ENCODE peak calls at places on chromosomes 6 and 20, in six cellular contexts. I, F, A, E, Y and W are unnamed samples. For H3K27me3 and H3K9me2, the result is how much of the 10 kb centered on the place peaks cover.

GRCh38 chr6:71977860-71978259 is 91.5 kb downstream of the RIMS1 start:
- DNase-seq in F (no peak), Y (no peak), A (no peak), E (no peak), I (no peak), W (peak)

GRCh38 chr6:133242761-133243590 is 1.8 kb downstream of the EYA4 start:
- DNase-seq in A (no peak), I (peak), F (no peak), E (no peak), Y (peak), W (no peak)

GRCh38 chr6:20403766-20404640 is 2.3 kb downstream of the E2F3 start:
- DNase-seq in F (peak), E (peak), A (peak), I (no peak), Y (peak), W (peak)

GRCh38 chr6:409370-409972 is 17.9 kb downstream of the IRF4 start:
- DNase-seq in A (no peak), I (no peak), E (no peak), Y (no peak), F (no peak), W (no peak)

GRCh38 chr6:143579703-143580102 is 68.2 kb upstream of the FUCA2 start:
- DNase-seq in F (no peak), A (no peak), I (no peak), Y (no peak), E (peak), W (no peak)

GRCh38 chr6:3325210-3325609 is 66.5 kb downstream of the PSMG4 start:
- DNase-seq in I (no peak), Y (no peak), A (no peak), F (no peak), E (peak), W (no peak)

GRCh38 chr20:31661625-31662371 is 24.1 kb downstream of the COX4I2 start:
- DNase-seq in A (peak), F (peak), I (peak), E (peak), Y (peak), W (peak)

GRCh38 chr6:3630258-3630828 is 121.2 kb downstream of the PXDC1 start:
- DNase-seq in E (no peak), I (no peak), A (no peak), Y (no peak), F (no peak), W (no peak)

GRCh38 chr6:14165091-14165490 is 47.5 kb downstream of the CD83 start:
- DNase-seq in E (peak), A (no peak), I (no peak), F (no peak), Y (no peak), W (no peak)

GRCh38 chr6:51959744-51960383 is 127.5 kb downstream of the PKHD1 start:
- DNase-seq in F (peak), E (peak), A (peak), I (peak), Y (peak), W (peak)

GRCh38 chr20:53856675-53857295 is 213.6 kb downstream of the BCAS1 start:
- DNase-seq in E (no peak), Y (no peak), F (no peak), A (no peak), I (no peak), W (no peak)

GRCh38 chr6:163460307-163460782 is 45.8 kb downstream of the QKI start:
- DNase-seq in Y (no peak), F (no peak), E (no peak), I (no peak), A (no peak), W (no peak)

GRCh38 chr6:137798846-137799245 is 68.2 kb upstream of the TNFAIP3 start:
- DNase-seq in A (no peak), E (no peak), Y (no peak), I (no peak), F (no peak), W (peak)

DNA sequence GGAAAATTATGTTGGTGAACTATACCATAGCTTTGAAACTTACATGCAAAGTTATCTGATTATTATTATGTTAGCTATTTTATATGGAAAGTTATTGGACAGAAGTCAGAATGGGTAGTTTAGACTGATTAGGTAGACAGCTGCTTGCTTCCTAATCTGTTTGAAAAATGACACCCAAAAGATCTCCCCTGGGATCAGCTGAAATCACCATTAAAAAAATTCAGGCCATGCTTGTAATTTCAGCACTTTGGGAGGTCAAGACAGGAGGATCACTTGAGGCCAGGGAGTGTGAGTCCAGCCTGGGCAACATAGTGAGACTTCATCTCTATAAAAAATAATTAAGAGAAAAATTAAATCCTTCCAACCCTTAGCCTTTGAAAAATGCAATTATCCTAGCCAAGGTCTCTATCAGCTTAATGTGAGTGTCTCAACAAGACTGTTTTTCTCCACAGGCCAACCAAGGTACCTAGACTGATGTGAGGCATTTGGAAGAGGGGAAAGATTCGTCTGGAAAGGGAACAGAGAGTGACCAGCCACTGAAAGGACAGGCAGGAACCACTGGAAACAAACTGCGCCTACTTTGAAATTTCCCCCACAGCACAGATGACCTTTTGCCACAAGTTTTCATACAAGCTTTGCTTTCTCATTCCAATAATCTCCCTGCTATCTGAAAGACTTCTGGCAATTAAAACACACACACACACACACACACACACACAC is 232.3 kb downstream of the GMPR start:
- DNase-seq in E (no peak), Y (no peak), A (no peak), F (no peak), I (no peak), W (peak)
- H3K4me2 ChIP-seq in E (no peak), Y (no peak), A (no peak), F (no peak), I (no peak), W (peak)

GRCh38 chr20:62477669-62478450 is 2.1 kb upstream of the GATA5 start:
- DNase-seq in I (no peak), A (no peak), F (no peak), E (no peak), Y (peak), W (no peak)

GRCh38 chr20:62474585-62475026 is 1.2 kb downstream of the GATA5 start:
- DNase-seq in F (no peak), I (no peak), A (no peak), Y (no peak), E (no peak), W (no peak)

GRCh38 chr20:62475027-62475818 is 572 bp downstream of the GATA5 start:
- DNase-seq in F (no peak), E (no peak), A (no peak), I (no peak), Y (peak), W (no peak)

GRCh38 chr20:62475819-62476073 is at the start of gene GATA5:
- DNase-seq in E (no peak), I (no peak), A (no peak), Y (no peak), F (peak), W (no peak)

DNA sequence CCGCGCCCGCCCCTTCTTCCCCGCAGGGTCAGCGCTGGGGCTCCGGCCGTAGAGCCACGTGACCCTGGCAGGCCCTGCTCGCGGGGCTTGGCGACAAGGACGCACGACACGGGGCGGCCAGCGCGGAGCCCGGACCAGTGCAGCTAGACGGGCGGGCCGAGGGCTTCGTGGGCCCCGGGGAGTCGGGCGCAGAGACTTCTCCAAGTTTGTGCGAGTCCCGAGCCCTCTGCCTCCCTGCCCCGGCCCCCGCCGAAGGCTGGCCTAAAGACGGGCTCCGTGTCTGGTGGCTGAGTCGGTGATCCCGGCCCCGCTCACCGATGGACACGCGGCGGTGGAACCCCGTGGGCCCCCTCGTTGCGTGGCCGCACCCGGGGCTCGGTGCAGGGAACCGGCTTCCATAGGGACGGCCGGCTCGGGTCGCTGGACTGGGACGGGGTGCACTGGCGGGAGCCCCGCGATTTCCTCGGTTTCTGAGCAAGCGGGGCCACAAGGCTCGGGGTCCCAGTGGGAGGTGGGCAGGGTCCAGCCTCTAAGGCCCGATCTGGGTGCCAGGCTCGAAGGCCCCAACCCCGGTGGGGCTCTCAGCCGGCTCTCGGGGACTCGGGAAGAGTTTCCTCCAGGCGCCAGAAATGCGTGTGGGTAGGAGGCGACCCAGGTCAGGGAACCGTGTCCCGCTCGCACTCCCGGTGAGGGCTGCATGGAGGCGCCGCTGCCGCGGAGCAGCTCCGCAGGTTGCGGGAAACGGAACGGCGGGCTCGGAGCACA is 461 bp upstream of the GATA5 start:
- DNase-seq in Y (peak), I (peak), E (no peak), A (no peak), F (no peak), W (no peak)
- H3K27me3 ChIP-seq in Y (half or more), I (under half), E (under half), A (under half), F (under half), W (under half)

GRCh38 chr20:44552950-44553908 is 29.1 kb upstream of the PKIG start:
- DNase-seq in F (peak), A (no peak), E (peak), I (peak), Y (no peak), W (no peak)

GRCh38 chr20:44549123-44549522 is 27.3 kb upstream of the SERINC3 start:
- DNase-seq in E (no peak), Y (no peak), I (no peak), A (no peak), F (no peak), W (no peak)

GRCh38 chr20:44548171-44548678 is 26.4 kb upstream of the SERINC3 start:
- DNase-seq in E (peak), I (no peak), Y (no peak), A (no peak), F (no peak), W (no peak)

GRCh38 chr20:44552039-44552438 is 30.2 kb upstream of the SERINC3 start:
- DNase-seq in A (no peak), Y (no peak), E (no peak), F (no peak), I (no peak), W (no peak)

DNA sequence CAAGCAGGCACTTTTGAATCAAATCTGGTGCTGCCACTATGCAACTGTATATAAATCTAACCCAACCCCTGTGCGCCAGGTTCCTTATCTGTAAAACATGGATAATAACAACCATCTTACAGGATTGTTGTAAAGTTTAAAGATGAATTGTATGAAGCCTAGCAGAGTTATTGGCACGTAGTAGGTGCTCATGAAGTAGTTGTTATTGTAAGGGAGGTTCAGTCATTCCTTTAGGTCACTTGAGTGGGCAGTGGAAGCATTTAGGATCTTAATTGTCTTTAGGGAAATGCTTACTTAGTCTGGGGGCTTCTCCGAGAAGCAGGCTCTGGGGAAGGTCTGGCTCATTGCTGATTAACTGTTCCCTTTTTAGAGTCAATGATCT is 29.8 kb upstream of the PKIG start:
- DNase-seq in F (no peak), Y (no peak), I (no peak), A (no peak), E (no peak), W (no peak)
- H3K9me2 ChIP-seq in F (under half), Y (under half), I (under half), A (under half), E (under half), W (under half)

GRCh38 chr20:33789109-33789857 is 21.9 kb upstream of the CHMP4B start:
- DNase-seq in I (peak), A (peak), E (peak), Y (no peak), F (peak), W (no peak)

GRCh38 chr20:33788351-33789049 is 22.6 kb upstream of the CHMP4B start:
- DNase-seq in E (peak), I (peak), Y (no peak), A (no peak), F (no peak), W (no peak)

GRCh38 chr20:33790571-33790970 is 20.6 kb upstream of the CHMP4B start:
- DNase-seq in Y (no peak), I (peak), A (no peak), E (no peak), F (no peak), W (no peak)

GRCh38 chr20:33791021-33791420 is 20.1 kb upstream of the CHMP4B start:
- DNase-seq in A (no peak), Y (no peak), F (no peak), I (no peak), E (no peak), W (no peak)

DNA sequence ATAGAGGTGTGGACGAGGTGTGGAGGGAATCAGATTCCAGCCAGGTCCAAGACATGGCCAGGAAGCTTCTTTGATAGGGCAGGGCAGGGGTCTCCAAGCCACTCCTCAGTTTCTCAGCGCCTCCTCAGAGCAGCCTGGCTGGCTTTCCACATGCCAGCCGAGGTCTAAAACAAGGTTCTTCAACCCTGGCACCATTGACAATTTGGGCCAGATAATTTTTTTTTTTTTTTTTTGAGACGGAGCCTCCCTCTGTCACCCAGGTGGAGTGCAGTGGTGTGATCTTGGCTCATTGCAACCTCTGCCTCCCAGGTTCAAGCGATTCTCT is 21.3 kb upstream of the CHMP4B start:
- DNase-seq in Y (no peak), I (no peak), A (no peak), E (no peak), F (no peak), W (no peak)
- H3K4me2 ChIP-seq in Y (no peak), I (peak), A (peak), E (peak), F (no peak), W (no peak)

GRCh38 chr20:665276-665675 is 10.3 kb downstream of the SCRT2 start:
- DNase-seq in A (no peak), I (no peak), Y (peak), E (no peak), F (no peak), W (no peak)
- H3K27me3 ChIP-seq in A (under half), I (under half), Y (half or more), E (half or more), F (under half), W (under half)

GRCh38 chr20:11902264-11902663 is 15.4 kb upstream of the BTBD3 start:
- DNase-seq in A (no peak), I (no peak), Y (no peak), E (peak), F (no peak), W (no peak)

GRCh38 chr20:11895832-11896484 is 21.7 kb upstream of the BTBD3 start:
- DNase-seq in Y (no peak), A (no peak), E (no peak), I (no peak), F (no peak), W (no peak)

GRCh38 chr20:11905460-11906150 is 12.1 kb upstream of the BTBD3 start:
- DNase-seq in I (no peak), E (no peak), A (no peak), F (peak), Y (no peak), W (no peak)

GRCh38 chr20:11906626-11907480 is 10.8 kb upstream of the BTBD3 start:
- DNase-seq in Y (no peak), A (no peak), F (no peak), I (no peak), E (peak), W (no peak)

GRCh38 chr20:11901127-11901526 is 16.6 kb upstream of the BTBD3 start:
- DNase-seq in A (no peak), Y (peak), E (peak), F (no peak), I (no peak), W (no peak)
- H3K9me2 ChIP-seq in A (under half), Y (under half), E (under half), F (under half), I (under half), W (under half)

DNA sequence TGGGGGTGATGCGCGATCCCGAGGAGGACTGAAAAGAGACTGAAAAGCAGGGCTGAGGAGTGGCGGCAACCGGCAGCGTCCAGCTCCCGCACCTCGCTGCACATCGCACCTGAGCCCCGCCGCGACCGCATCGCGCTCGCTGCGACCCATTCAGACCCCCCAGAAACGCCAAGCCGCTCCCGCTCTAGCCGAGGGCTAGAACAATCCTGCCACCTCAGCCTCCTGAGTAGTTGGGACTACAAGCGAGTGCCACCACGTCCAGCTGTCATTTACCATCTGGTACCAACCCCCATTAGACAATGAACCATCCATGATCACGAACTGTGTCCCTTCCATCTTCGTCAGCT is 33.2 kb downstream of the HLA-A start:
- DNase-seq in A (no peak), F (no peak), I (no peak), Y (no peak), E (no peak), W (no peak)
- H3K4me2 ChIP-seq in A (no peak), F (peak), I (no peak), Y (peak), E (peak), W (no peak)

DNA sequence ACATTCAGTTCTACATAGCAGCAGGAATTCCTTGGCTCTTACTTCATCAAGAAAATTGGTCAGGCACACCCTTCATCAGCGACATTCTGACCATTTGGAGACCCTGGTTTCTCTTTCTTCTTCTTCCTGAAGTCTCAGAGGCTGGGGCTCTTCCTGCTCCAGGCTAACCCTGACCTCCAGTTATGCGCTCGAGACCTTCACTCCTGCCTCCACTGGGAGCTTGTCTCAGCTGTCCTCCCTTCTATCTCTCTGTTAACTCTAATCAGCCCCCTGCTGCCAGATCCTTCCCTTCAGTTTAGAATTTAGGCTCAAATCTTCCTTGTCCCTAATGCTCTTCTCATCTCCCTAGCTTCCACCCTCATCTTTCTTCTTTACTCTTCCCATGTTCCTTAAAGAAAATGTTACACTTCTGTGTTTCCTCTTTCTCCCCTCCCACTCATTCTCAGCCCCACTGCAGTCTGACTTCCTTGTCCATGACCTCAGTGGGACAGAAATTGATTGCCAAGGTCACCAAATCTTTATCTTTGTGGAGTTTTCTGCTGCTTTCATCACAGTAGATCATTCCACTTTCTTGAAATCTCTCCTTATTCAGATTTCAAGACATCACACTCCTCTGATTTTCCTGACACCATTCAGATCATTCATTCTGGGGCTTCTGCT is 8.4 kb upstream of the HLA-DOA start:
- DNase-seq in E (no peak), F (no peak), A (no peak), I (no peak), Y (no peak), W (no peak)
- H3K27me3 ChIP-seq in E (half or more), F (under half), A (under half), I (half or more), Y (under half), W (under half)